ENCODE peak calls at places on chromosomes 7 and 10, in four cellular contexts. P is GM12891, F is heart right ventricle, M is T follicular helper cell. S is an unnamed sample.

GRCh38 chr10:107423903-107424302 is 259.4 kb upstream of the SORCS1 start:
- DNase-seq in P (no peak), F (no peak), M (no peak), S (no peak)

GRCh38 chr7:124713086-124713485 is 52.5 kb downstream of the GPR37 start:
- DNase-seq in P (no peak), F (no peak), M (no peak), S (no peak)

GRCh38 chr10:12503311-12503710 is 154.0 kb downstream of the CAMK1D start:
- DNase-seq in P (no peak), F (no peak), M (no peak), S (no peak)

GRCh38 chr7:140230517-140230861 is 53.7 kb upstream of the KDM7A start:
- DNase-seq in P (no peak), F (no peak), M (peak), S (peak)

GRCh38 chr10:80207768-80208385 is 2.5 kb upstream of the ANXA11 start:
- DNase-seq in P (no peak), F (no peak), M (no peak), S (no peak)

GRCh38 chr10:36677170-36677768 is 448.1 kb upstream of the ANKRD30A start:
- DNase-seq in P (no peak), F (no peak), M (no peak), S (no peak)

GRCh38 chr10:33237736-33238624 is 96.5 kb downstream of the NRP1 start:
- DNase-seq in P (no peak), F (no peak), M (no peak), S (no peak)

GRCh38 chr10:3776796-3777571 is 8.0 kb downstream of the KLF6 start:
- DNase-seq in P (no peak), F (peak), M (peak), S (no peak)

GRCh38 chr10:71623098-71623985 is 96.2 kb downstream of the C10orf105 start:
- DNase-seq in P (no peak), F (peak), M (no peak), S (no peak)

GRCh38 chr7:45069444-45070253 is 19.1 kb downstream of the NACAD start:
- DNase-seq in P (no peak), F (no peak), M (no peak), S (no peak)

GRCh38 chr7:121442845-121443244 is 46.7 kb upstream of the FAM3C start:
- DNase-seq in P (no peak), F (no peak), M (no peak), S (peak)

GRCh38 chr7:118152149-118152548 is 31.8 kb upstream of the LSM8 start:
- DNase-seq in P (no peak), F (no peak), M (no peak), S (no peak)

GRCh38 chr7:43815373-43815772 is 53.9 kb downstream of the MRPS24 start:
- DNase-seq in P (no peak), F (no peak), M (no peak), S (no peak)

GRCh38 chr10:43128958-43129706 is 9.1 kb upstream of the CSGALNACT2 start:
- DNase-seq in P (no peak), F (no peak), M (no peak), S (no peak)

GRCh38 chr10:129816702-129817101 is 147.4 kb downstream of the EBF3 start:
- DNase-seq in P (no peak), F (no peak), M (no peak), S (no peak)

GRCh38 chr10:132547421-132547861 is 9.9 kb downstream of the INPP5A start:
- DNase-seq in P (no peak), F (no peak), M (no peak), S (no peak)

GRCh38 chr7:23693224-23693623 is 13.2 kb downstream of the FAM221A start:
- DNase-seq in P (no peak), F (no peak), M (no peak), S (no peak)

GRCh38 chr10:87652261-87652660 is 7.4 kb upstream of the PAPSS2 start:
- DNase-seq in P (no peak), F (no peak), M (no peak), S (no peak)

GRCh38 chr7:29488977-29489376 is 74.7 kb upstream of the PRR15 start:
- DNase-seq in P (no peak), F (no peak), M (no peak), S (no peak)

GRCh38 chr7:24907311-24907886 is 72.6 kb downstream of the OSBPL3 start:
- DNase-seq in P (no peak), F (no peak), M (no peak), S (no peak)

S was measured in naive thymus-derived CD8-positive, alpha-beta T cell.